ENCODE peak calls at places on chromosomes 5 and 9, in four cellular contexts. One of them, this sample, is unnamed.

GRCh38 chr5:53667621-53668020 is 107.2 kb downstream of the NDUFS4 start:
- DNase-seq in T47D: no peak
- DNase-seq in HCT116: no peak
- DNase-seq in SK-N-SH: no peak
- DNase-seq in this sample: no peak

GRCh38 chr5:159655757-159656409 is 260.4 kb upstream of the ADRA1B start:
- DNase-seq in T47D: peak
- DNase-seq in HCT116: no peak
- DNase-seq in SK-N-SH: no peak
- DNase-seq in this sample: no peak

GRCh38 chr9:111914749-111915424 is 18.3 kb downstream of the UGCG start:
- DNase-seq in T47D: peak
- DNase-seq in HCT116: no peak
- DNase-seq in SK-N-SH: peak
- DNase-seq in this sample: no peak

GRCh38 chr9:107925756-107926297 is 436.3 kb upstream of the KLF4 start:
- DNase-seq in T47D: no peak
- DNase-seq in HCT116: no peak
- DNase-seq in SK-N-SH: no peak
- DNase-seq in this sample: no peak

GRCh38 chr9:4804531-4805016 is 11.8 kb downstream of the RCL1 start:
- DNase-seq in T47D: no peak
- DNase-seq in HCT116: no peak
- DNase-seq in SK-N-SH: no peak
- DNase-seq in this sample: no peak

GRCh38 chr5:115321309-115321708 is 24.9 kb upstream of the CCDC112 start:
- DNase-seq in T47D: no peak
- DNase-seq in HCT116: no peak
- DNase-seq in SK-N-SH: no peak
- DNase-seq in this sample: no peak

GRCh38 chr9:98977246-98977681 is 33.6 kb downstream of the COL15A1 start:
- DNase-seq in T47D: no peak
- DNase-seq in HCT116: no peak
- DNase-seq in SK-N-SH: no peak
- DNase-seq in this sample: no peak

GRCh38 chr9:87569008-87569908 is 71.6 kb downstream of the DAPK1 start:
- DNase-seq in T47D: no peak
- DNase-seq in HCT116: no peak
- DNase-seq in SK-N-SH: peak
- DNase-seq in this sample: no peak

GRCh38 chr9:127561491-127562270 is 50.4 kb upstream of the STXBP1 start:
- DNase-seq in T47D: peak
- DNase-seq in HCT116: peak
- DNase-seq in SK-N-SH: no peak
- DNase-seq in this sample: peak

GRCh38 chr5:119578937-119579336 is 50.4 kb upstream of the FAM170A start:
- DNase-seq in T47D: peak
- DNase-seq in HCT116: peak
- DNase-seq in SK-N-SH: no peak
- DNase-seq in this sample: peak

GRCh38 chr9:130383979-130384676 is 60.6 kb upstream of the ASS1 start:
- DNase-seq in T47D: no peak
- DNase-seq in HCT116: no peak
- DNase-seq in SK-N-SH: no peak
- DNase-seq in this sample: no peak

GRCh38 chr5:59529286-59529685 is 364.2 kb downstream of the PDE4D start:
- DNase-seq in T47D: no peak
- DNase-seq in HCT116: no peak
- DNase-seq in SK-N-SH: no peak
- DNase-seq in this sample: no peak

GRCh38 chr5:90932052-90932699 is 373.6 kb downstream of the ADGRV1 start:
- DNase-seq in T47D: peak
- DNase-seq in HCT116: peak
- DNase-seq in SK-N-SH: peak
- DNase-seq in this sample: peak

GRCh38 chr9:131981116-131981847 is 98.4 kb downstream of the MED27 start:
- DNase-seq in T47D: no peak
- DNase-seq in HCT116: no peak
- DNase-seq in SK-N-SH: no peak
- DNase-seq in this sample: no peak

GRCh38 chr5:112196574-112196973 is 222.5 kb downstream of the EPB41L4A start:
- DNase-seq in T47D: no peak
- DNase-seq in HCT116: no peak
- DNase-seq in SK-N-SH: no peak
- DNase-seq in this sample: no peak

GRCh38 chr9:84782228-84782866 is 112.8 kb downstream of the NTRK2 start:
- DNase-seq in T47D: no peak
- DNase-seq in HCT116: no peak
- DNase-seq in SK-N-SH: no peak
- DNase-seq in this sample: no peak

GRCh38 chr9:27880135-27880534 is 306.9 kb upstream of the C9orf72 start:
- DNase-seq in T47D: no peak
- DNase-seq in HCT116: no peak
- DNase-seq in SK-N-SH: no peak
- DNase-seq in this sample: no peak

GRCh38 chr5:170269579-170269978 is 28.0 kb downstream of the LCP2 start:
- DNase-seq in T47D: no peak
- DNase-seq in HCT116: no peak
- DNase-seq in SK-N-SH: no peak
- DNase-seq in this sample: no peak

GRCh38 chr9:131594906-131595675 is 49.8 kb downstream of the PRRT1B start:
- DNase-seq in T47D: no peak
- DNase-seq in HCT116: no peak
- DNase-seq in SK-N-SH: no peak
- DNase-seq in this sample: no peak

GRCh38 chr9:136520053-136520540 is 25.8 kb downstream of the NOTCH1 start:
- DNase-seq in T47D: no peak
- DNase-seq in HCT116: no peak
- DNase-seq in SK-N-SH: no peak
- DNase-seq in this sample: no peak

GRCh38 chr5:33362915-33363314 is 77.8 kb upstream of the TARS1 start:
- DNase-seq in T47D: no peak
- DNase-seq in HCT116: no peak
- DNase-seq in SK-N-SH: no peak
- DNase-seq in this sample: no peak

GRCh38 chr9:127058645-127059021 is 63.8 kb downstream of the ANGPTL2 start:
- DNase-seq in T47D: no peak
- DNase-seq in HCT116: no peak
- DNase-seq in SK-N-SH: no peak
- DNase-seq in this sample: no peak

GRCh38 chr9:122228906-122229837 is at the start of gene LHX6:
- DNase-seq in T47D: no peak
- DNase-seq in HCT116: no peak
- DNase-seq in SK-N-SH: peak
- DNase-seq in this sample: peak

GRCh38 chr9:83132768-83133167 is 69.8 kb upstream of the RASEF start:
- DNase-seq in T47D: peak
- DNase-seq in HCT116: no peak
- DNase-seq in SK-N-SH: no peak
- DNase-seq in this sample: no peak

GRCh38 chr5:65213921-65214525 is 267.7 kb downstream of the ADAMTS6 start:
- DNase-seq in T47D: peak
- DNase-seq in HCT116: peak
- DNase-seq in SK-N-SH: peak
- DNase-seq in this sample: peak

GRCh38 chr9:36738318-36738975 is 165.8 kb downstream of the MELK start:
- DNase-seq in T47D: no peak
- DNase-seq in HCT116: peak
- DNase-seq in SK-N-SH: no peak
- DNase-seq in this sample: no peak

GRCh38 chr5:91928751-91929521 is 545.8 kb upstream of the ARRDC3 start:
- DNase-seq in T47D: peak
- DNase-seq in HCT116: peak
- DNase-seq in SK-N-SH: peak
- DNase-seq in this sample: no peak

GRCh38 chr5:74232281-74232680 is 408.2 kb downstream of the ENC1 start:
- DNase-seq in T47D: no peak
- DNase-seq in HCT116: no peak
- DNase-seq in SK-N-SH: no peak
- DNase-seq in this sample: no peak

GRCh38 chr9:129550199-129550839 is 70.6 kb downstream of the C9orf50 start:
- DNase-seq in T47D: peak
- DNase-seq in HCT116: no peak
- DNase-seq in SK-N-SH: peak
- DNase-seq in this sample: no peak

GRCh38 chr5:53302524-53302923 is 177.9 kb upstream of the FST start:
- DNase-seq in T47D: no peak
- DNase-seq in HCT116: no peak
- DNase-seq in SK-N-SH: no peak
- DNase-seq in this sample: no peak

GRCh38 chr5:61162832-61163567 is 732 bp upstream of the SMIM15 start:
- DNase-seq in T47D: peak
- DNase-seq in HCT116: no peak
- DNase-seq in SK-N-SH: peak
- DNase-seq in this sample: peak

GRCh38 chr9:78462616-78463015 is 165.7 kb downstream of the PSAT1 start:
- DNase-seq in T47D: no peak
- DNase-seq in HCT116: no peak
- DNase-seq in SK-N-SH: no peak
- DNase-seq in this sample: no peak

DNA sequence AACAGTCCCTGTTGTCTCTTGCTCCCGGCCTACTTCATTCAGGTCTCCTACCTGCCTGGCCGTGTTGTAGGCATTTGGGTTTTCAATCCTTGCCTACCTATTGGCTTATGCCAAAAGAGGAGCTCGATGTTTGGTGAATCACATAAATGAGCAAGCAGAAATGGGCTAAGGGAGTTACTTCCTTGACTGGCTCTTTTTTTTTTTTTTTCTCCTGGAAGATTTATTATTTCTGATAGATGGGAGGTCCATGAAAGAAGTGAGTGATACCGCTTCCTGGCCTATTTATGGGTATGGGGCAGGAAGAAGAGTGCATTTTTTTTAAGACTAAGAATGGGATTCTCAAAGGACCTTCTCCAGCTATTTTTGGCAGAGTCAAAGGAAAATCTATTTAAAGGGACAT is 294.0 kb downstream of the ARHGAP26 start:
- DNase-seq in T47D: no peak
- DNase-seq in HCT116: no peak
- DNase-seq in SK-N-SH: no peak
- DNase-seq in this sample: no peak
- TF ChIP-seq JUND in T47D: no peak
- TF ChIP-seq JUND in HCT116: no peak
- TF ChIP-seq JUND in SK-N-SH: peak
- TF ChIP-seq JUND in this sample: no peak

GRCh38 chr5:89268460-89268859 is 385.5 kb upstream of the MEF2C start:
- DNase-seq in T47D: peak
- DNase-seq in HCT116: no peak
- DNase-seq in SK-N-SH: no peak
- DNase-seq in this sample: no peak
- TF ChIP-seq JUND in T47D: no peak
- TF ChIP-seq JUND in HCT116: no peak
- TF ChIP-seq JUND in SK-N-SH: no peak
- TF ChIP-seq JUND in this sample: no peak

GRCh38 chr9:38212016-38212415 is 143.0 kb upstream of the SHB start:
- DNase-seq in T47D: no peak
- DNase-seq in HCT116: no peak
- DNase-seq in SK-N-SH: no peak
- DNase-seq in this sample: no peak

GRCh38 chr9:38207247-38207778 is 138.3 kb upstream of the SHB start:
- DNase-seq in T47D: no peak
- DNase-seq in HCT116: no peak
- DNase-seq in SK-N-SH: no peak
- DNase-seq in this sample: no peak

GRCh38 chr9:38205279-38205678 is 136.3 kb upstream of the SHB start:
- DNase-seq in T47D: no peak
- DNase-seq in HCT116: no peak
- DNase-seq in SK-N-SH: no peak
- DNase-seq in this sample: no peak

GRCh38 chr9:38211002-38211401 is 142.0 kb upstream of the SHB start:
- DNase-seq in T47D: no peak
- DNase-seq in HCT116: no peak
- DNase-seq in SK-N-SH: peak
- DNase-seq in this sample: no peak

GRCh38 chr9:38208206-38208901 is 139.3 kb upstream of the SHB start:
- DNase-seq in T47D: peak
- DNase-seq in HCT116: no peak
- DNase-seq in SK-N-SH: no peak
- DNase-seq in this sample: no peak
- TF ChIP-seq JUND in T47D: no peak
- TF ChIP-seq JUND in HCT116: no peak
- TF ChIP-seq JUND in SK-N-SH: no peak
- TF ChIP-seq JUND in this sample: peak

DNA sequence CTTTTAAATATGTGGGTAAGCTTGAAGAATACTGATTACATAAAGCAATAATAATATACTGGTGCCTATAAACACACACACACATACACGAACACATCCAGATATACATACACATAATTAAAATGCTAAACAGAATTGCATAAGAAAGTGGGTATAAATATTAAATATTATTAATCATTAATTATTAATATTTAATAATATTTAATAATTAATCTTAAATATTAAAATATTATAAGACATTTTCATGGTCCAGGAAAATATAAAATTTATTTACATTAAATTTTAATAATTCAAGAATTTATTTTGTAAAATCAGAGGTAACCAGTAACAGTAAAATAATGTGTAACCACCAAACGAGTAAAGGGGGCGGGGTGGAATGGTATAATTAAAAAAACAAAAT is 178.3 kb downstream of the TMEM232 start:
- DNase-seq in T47D: no peak
- DNase-seq in HCT116: no peak
- DNase-seq in SK-N-SH: no peak
- DNase-seq in this sample: no peak
- TF ChIP-seq JUND in T47D: no peak
- TF ChIP-seq JUND in HCT116: no peak
- TF ChIP-seq JUND in SK-N-SH: no peak
- TF ChIP-seq JUND in this sample: no peak

DNA sequence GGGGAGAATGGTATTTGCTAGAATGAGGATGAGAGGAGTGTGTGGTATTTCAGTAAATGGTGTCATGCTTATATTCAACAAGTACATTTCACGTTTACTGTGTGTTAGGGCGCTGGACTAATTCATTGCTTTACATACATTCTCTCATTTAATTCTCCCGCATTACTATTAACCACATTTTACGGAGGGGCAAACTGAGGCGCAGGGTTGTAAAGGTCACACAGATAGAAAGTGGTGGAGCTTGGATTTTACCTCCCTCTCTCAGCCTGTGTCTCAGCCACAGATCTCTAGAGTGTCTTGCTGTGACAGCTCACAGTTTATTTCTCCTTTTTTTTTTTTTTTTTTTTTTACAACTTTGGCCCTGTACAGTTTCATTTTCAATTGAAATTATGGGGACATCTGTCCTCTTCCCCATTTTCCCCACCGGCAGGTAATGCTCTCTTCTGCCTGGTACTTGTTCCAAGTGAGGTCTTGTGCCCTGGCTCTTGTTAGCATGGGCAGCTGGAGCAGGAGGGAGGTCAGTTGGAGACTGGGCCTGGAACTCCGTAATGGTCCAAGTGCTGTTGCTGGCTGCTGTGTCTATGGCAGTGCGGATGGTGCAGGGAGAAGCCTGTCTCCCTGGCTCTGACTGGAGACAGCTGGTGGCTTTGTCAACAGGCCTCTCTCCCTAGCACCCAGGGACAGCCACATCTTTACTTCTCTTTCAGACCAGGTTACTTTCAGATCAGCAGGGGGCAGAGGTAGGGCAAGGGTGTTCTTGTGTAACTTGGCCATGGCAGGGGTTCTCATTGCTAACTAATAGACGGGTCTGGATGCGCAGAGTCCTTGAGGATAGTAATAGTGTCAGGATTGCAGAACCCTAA is 20.5 kb upstream of the NDST1 start:
- DNase-seq in T47D: peak
- DNase-seq in HCT116: no peak
- DNase-seq in SK-N-SH: peak
- DNase-seq in this sample: peak
- TF ChIP-seq JUND in T47D: no peak
- TF ChIP-seq JUND in HCT116: no peak
- TF ChIP-seq JUND in SK-N-SH: no peak
- TF ChIP-seq JUND in this sample: no peak